ENCODE peak calls at places on chromosomes 16 and 17, in five cellular contexts. E is activated T-helper 9 cell treated with anti-CD3 and anti-CD28 coated beads, Interleukin-2, amount 50 U/mL, for 16 hours; R is brain microvascular endothelial cell; O is activated CD4-positive, CD25-positive, alpha-beta regulatory T cell; Q is D341Med. Y is an unnamed sample.

GRCh38 chr17:77182205-77182604 is 41.4 kb downstream of the SEC14L1 start:
- DNase-seq in O (no peak), E (no peak), Q (no peak), R (no peak), Y (no peak)

GRCh38 chr16:19173649-19174383 is 5.8 kb downstream of the SYT17 start:
- DNase-seq in O (no peak), E (no peak), R (no peak), Q (no peak), Y (no peak)

GRCh38 chr17:17892731-17893130 is 55.9 kb upstream of the SREBF1 start:
- DNase-seq in R (no peak), E (no peak), Q (no peak), O (no peak), Y (no peak)

GRCh38 chr17:76968707-76969597 is 100.7 kb downstream of the MGAT5B start:
- DNase-seq in R (no peak), O (peak), Q (peak), E (peak), Y (peak)

GRCh38 chr16:4709481-4709880 is 16.1 kb downstream of the NUDT16L1 start:
- DNase-seq in R (no peak), Q (no peak), O (no peak), E (no peak), Y (no peak)

GRCh38 chr17:47739150-47739549 is 6.1 kb downstream of the TBX21 start:
- DNase-seq in Q (no peak), E (no peak), R (no peak), O (no peak), Y (no peak)

GRCh38 chr17:10713336-10713735 is 15.9 kb downstream of the ADPRM start:
- DNase-seq in E (no peak), R (no peak), Q (no peak), O (no peak), Y (no peak)

GRCh38 chr16:48405153-48405552 is 19.9 kb upstream of the SIAH1 start:
- DNase-seq in O (no peak), Q (no peak), E (no peak), R (no peak), Y (no peak)

GRCh38 chr17:63941751-63942150 is 9.6 kb upstream of the CD79B start:
- DNase-seq in E (no peak), O (no peak), R (no peak), Q (no peak), Y (no peak)

GRCh38 chr16:48537275-48537674 is 72.7 kb downstream of the N4BP1 start:
- DNase-seq in R (no peak), Q (no peak), E (no peak), O (no peak), Y (no peak)

GRCh38 chr17:64020068-64020766 is at the start of gene ICAM2:
- DNase-seq in R (no peak), O (peak), E (peak), Q (no peak), Y (peak)

GRCh38 chr17:69728816-69729215 is 314.3 kb downstream of the MAP2K6 start:
- DNase-seq in R (no peak), E (no peak), Q (no peak), O (no peak), Y (no peak)

GRCh38 chr17:58302171-58302918 is 21.6 kb upstream of the MPO start:
- DNase-seq in R (no peak), Q (peak), O (no peak), E (no peak), Y (no peak)

GRCh38 chr17:13518271-13519000 is 83.3 kb downstream of the HS3ST3A1 start:
- DNase-seq in O (no peak), Q (no peak), R (no peak), E (no peak), Y (no peak)

GRCh38 chr17:43667506-43668438 is 6.0 kb upstream of the MEOX1 start:
- DNase-seq in Q (no peak), O (no peak), R (peak), E (no peak), Y (no peak)

GRCh38 chr17:9725575-9725974 is 65.8 kb downstream of the DHRS7C start:
- DNase-seq in O (no peak), R (no peak), E (no peak), Q (no peak), Y (no peak)

GRCh38 chr17:73797594-73798110 is 153.4 kb upstream of the SDK2 start:
- DNase-seq in R (no peak), O (no peak), E (no peak), Q (no peak), Y (no peak)

GRCh38 chr17:7479389-7480192 is at the start of gene ZBTB4:
- DNase-seq in E (peak), O (peak), R (no peak), Q (peak), Y (peak)

GRCh38 chr17:39635614-39636176 is 1.2 kb upstream of the STARD3 start:
- DNase-seq in E (no peak), Q (no peak), O (no peak), R (no peak), Y (no peak)

GRCh38 chr16:87407511-87408112 is 15.5 kb downstream of the MAP1LC3B start:
- DNase-seq in E (no peak), Q (no peak), O (no peak), R (no peak), Y (no peak)

GRCh38 chr16:70434489-70435260 is 4.2 kb downstream of the ST3GAL2 start:
- DNase-seq in E (no peak), Q (no peak), O (no peak), R (no peak), Y (no peak)

GRCh38 chr16:24163935-24164334 is 92.2 kb upstream of the CACNG3 start:
- DNase-seq in E (no peak), Q (no peak), R (no peak), O (no peak), Y (no peak)

GRCh38 chr17:76953926-76954325 is 85.7 kb downstream of the MGAT5B start:
- DNase-seq in O (no peak), E (no peak), R (no peak), Q (peak), Y (no peak)

GRCh38 chr17:27888945-27889344 is 4.2 kb downstream of the LYRM9 start:
- DNase-seq in E (no peak), O (no peak), R (peak), Q (no peak), Y (no peak)

GRCh38 chr16:86040496-86040895 is 141.5 kb downstream of the IRF8 start:
- DNase-seq in R (no peak), E (no peak), Q (no peak), O (no peak), Y (no peak)

GRCh38 chr17:50101346-50102163 is 6.4 kb downstream of the PDK2 start:
- DNase-seq in Q (no peak), E (no peak), O (no peak), R (no peak), Y (no peak)

GRCh38 chr16:84732674-84733352 is 33.0 kb downstream of the USP10 start:
- DNase-seq in E (no peak), R (no peak), O (no peak), Q (no peak), Y (no peak)

GRCh38 chr17:6938637-6939036 is 57.2 kb upstream of the ALOX12 start:
- DNase-seq in O (no peak), E (no peak), Q (no peak), R (no peak), Y (no peak)

GRCh38 chr16:4301177-4301576 is 14.7 kb upstream of the GLIS2 start:
- DNase-seq in Q (no peak), E (no peak), O (no peak), R (no peak), Y (no peak)

GRCh38 chr17:56629450-56630187 is 36.1 kb downstream of the NOG start:
- DNase-seq in E (no peak), Q (peak), R (peak), O (no peak), Y (no peak)

Y was measured in activated T-helper 1 cell treated with Interleukin-2 at 50 U/mL for 16 hours.